ENCODE peak calls at places on chromosomes 11 and 22, in eight cellular contexts. K, B, H, C, A, P, V and S are unnamed samples.

GRCh38 chr22:39471421-39472141 is 14.8 kb downstream of the MGAT3 start:
- DNase-seq in K (peak; percentile 23), B (peak; percentile 48), H (no peak), C (no peak), A (no peak), P (no peak), V (peak; percentile 47), S (peak; percentile 74)

GRCh38 chr11:127066426-127067090 is 66.0 kb upstream of the KIRREL3 start:
- DNase-seq in K (no peak), B (no peak), H (no peak), C (no peak), A (no peak), P (no peak), V (no peak), S (no peak)

GRCh38 chr11:119567667-119568582 is 145.0 kb upstream of the THY1 start:
- DNase-seq in K (peak; percentile 64), B (no peak), H (no peak), C (no peak), A (no peak), P (no peak), V (no peak), S (no peak)

GRCh38 chr11:45264839-45265515 is 21.2 kb downstream of the SYT13 start:
- DNase-seq in K (peak; percentile 81), B (no peak), H (no peak), C (no peak), A (no peak), P (no peak), V (no peak), S (no peak)

GRCh38 chr11:71120346-71120963 is 131.9 kb downstream of the SHANK2 start:
- DNase-seq in K (peak; percentile 71), B (no peak), H (no peak), C (peak; percentile 87), A (no peak), P (peak; percentile 54), V (peak; percentile 9), S (no peak)

GRCh38 chr11:20207781-20208621 is 47.7 kb upstream of the DBX1 start:
- DNase-seq in K (peak; percentile 10), B (no peak), H (no peak), C (peak; percentile 64), A (no peak), P (peak; percentile 16), V (no peak), S (no peak)

GRCh38 chr22:36635483-36635882 is 68.1 kb downstream of the CACNG2 start:
- DNase-seq in K (no peak), B (no peak), H (no peak), C (no peak), A (no peak), P (no peak), V (no peak), S (no peak)

GRCh38 chr11:46319074-46319453 is 28.2 kb upstream of the DGKZ start:
- DNase-seq in K (no peak), B (no peak), H (no peak), C (no peak), A (no peak), P (no peak), V (no peak), S (no peak)

GRCh38 chr11:8066036-8066910 is 14.7 kb upstream of the TUB start:
- DNase-seq in K (no peak), B (no peak), H (no peak), C (no peak), A (no peak), P (no peak), V (no peak), S (no peak)

GRCh38 chr11:67441082-67441683 is 2.1 kb downstream of the CORO1B start:
- DNase-seq in K (no peak), B (no peak), H (no peak), C (no peak), A (no peak), P (no peak), V (no peak), S (no peak)

GRCh38 chr22:44031111-44031963 is 7.2 kb downstream of the PARVB start:
- DNase-seq in K (no peak), B (no peak), H (no peak), C (no peak), A (no peak), P (no peak), V (peak; percentile 35), S (no peak)

GRCh38 chr11:86245369-86246292 is 1.1 kb downstream of the EED start:
- DNase-seq in K (peak; percentile 35), B (no peak), H (peak; percentile 92), C (peak; percentile 38), A (no peak), P (peak; percentile 18), V (peak; percentile 53), S (peak; percentile 26)

GRCh38 chr22:31277741-31278642 is 14.3 kb downstream of the PIK3IP1 start:
- DNase-seq in K (no peak), B (no peak), H (no peak), C (no peak), A (no peak), P (no peak), V (no peak), S (no peak)

GRCh38 chr11:57475191-57475590 is 14.9 kb downstream of the RTN4RL2 start:
- DNase-seq in K (no peak), B (no peak), H (no peak), C (no peak), A (no peak), P (no peak), V (no peak), S (no peak)

GRCh38 chr11:28666632-28667031 is 558.4 kb downstream of the METTL15 start:
- DNase-seq in K (no peak), B (no peak), H (no peak), C (no peak), A (no peak), P (no peak), V (no peak), S (no peak)

GRCh38 chr11:113593698-113594308 is 112.3 kb downstream of the TMPRSS5 start:
- DNase-seq in K (no peak), B (no peak), H (no peak), C (no peak), A (no peak), P (no peak), V (peak; percentile 39), S (peak; percentile 40)

GRCh38 chr11:103035216-103035615 is 56.7 kb downstream of the DCUN1D5 start:
- DNase-seq in K (no peak), B (no peak), H (no peak), C (no peak), A (no peak), P (no peak), V (no peak), S (no peak)

GRCh38 chr11:103031834-103032233 is 60.1 kb downstream of the DCUN1D5 start:
- DNase-seq in K (no peak), B (no peak), H (no peak), C (no peak), A (no peak), P (no peak), V (no peak), S (no peak)

GRCh38 chr11:103035656-103036434 is 56.1 kb downstream of the DCUN1D5 start:
- DNase-seq in K (peak; percentile 77), B (peak; percentile 22), H (no peak), C (no peak), A (peak; percentile 68), P (peak; percentile 32), V (peak; percentile 65), S (peak; percentile 59)
- TF ChIP-seq CTCF in K (peak; percentile 57), B (peak; percentile 87), H (peak; percentile 54), C (peak; percentile 74), A (peak; percentile 66), P (peak; percentile 88), V (peak; percentile 74), S (peak; percentile 57)

DNA sequence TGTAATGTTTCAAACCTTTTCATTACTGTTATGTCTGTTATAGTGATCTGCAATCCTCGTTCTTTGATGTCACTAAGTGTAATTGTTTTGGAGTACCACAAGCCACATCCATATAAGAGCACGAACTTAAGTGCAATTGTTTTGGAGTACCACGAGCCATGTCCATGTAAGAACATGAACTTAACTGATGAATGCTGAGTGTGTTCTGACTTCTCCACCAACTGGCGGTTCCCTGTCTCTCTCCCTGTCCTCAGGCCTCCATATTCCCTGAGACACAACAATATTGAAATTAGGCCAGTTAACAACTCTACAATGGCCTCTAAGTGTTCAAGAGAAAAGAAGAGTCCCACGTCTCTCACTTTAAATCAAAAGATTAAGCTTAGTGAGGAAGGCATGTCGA is 23.5 kb downstream of the TESMIN start:
- DNase-seq in K (peak; percentile 9), B (no peak), H (no peak), C (no peak), A (no peak), P (no peak), V (no peak), S (no peak)
- TF ChIP-seq CTCF in K (no peak), B (no peak), H (no peak), C (no peak), A (no peak), P (no peak), V (no peak), S (no peak)

GRCh38 chr11:1824221-1825038 is 10.4 kb upstream of the SYT8 start:
- DNase-seq in K (no peak), B (no peak), H (no peak), C (peak; percentile 21), A (no peak), P (no peak), V (no peak), S (peak; percentile 27)

GRCh38 chr11:1826552-1827094 is 8.2 kb upstream of the SYT8 start:
- DNase-seq in K (peak; percentile 60), B (no peak), H (no peak), C (peak; percentile 58), A (no peak), P (no peak), V (no peak), S (peak; percentile 34)

GRCh38 chr11:1825785-1826451 is 8.9 kb upstream of the SYT8 start:
- DNase-seq in K (no peak), B (no peak), H (no peak), C (no peak), A (no peak), P (no peak), V (no peak), S (no peak)

GRCh38 chr11:1823376-1824220 is 11.2 kb upstream of the SYT8 start:
- DNase-seq in K (no peak), B (no peak), H (no peak), C (no peak), A (no peak), P (no peak), V (no peak), S (no peak)

GRCh38 chr11:1825039-1825740 is 9.6 kb upstream of the SYT8 start:
- DNase-seq in K (no peak), B (no peak), H (no peak), C (peak; percentile 94), A (no peak), P (peak; percentile 94), V (no peak), S (peak; percentile 79)
- TF ChIP-seq CTCF in K (no peak), B (peak; percentile 62), H (peak; percentile 13), C (peak; percentile 95), A (peak; percentile 17), P (peak; percentile 71), V (no peak), S (peak; percentile 67)

DNA sequence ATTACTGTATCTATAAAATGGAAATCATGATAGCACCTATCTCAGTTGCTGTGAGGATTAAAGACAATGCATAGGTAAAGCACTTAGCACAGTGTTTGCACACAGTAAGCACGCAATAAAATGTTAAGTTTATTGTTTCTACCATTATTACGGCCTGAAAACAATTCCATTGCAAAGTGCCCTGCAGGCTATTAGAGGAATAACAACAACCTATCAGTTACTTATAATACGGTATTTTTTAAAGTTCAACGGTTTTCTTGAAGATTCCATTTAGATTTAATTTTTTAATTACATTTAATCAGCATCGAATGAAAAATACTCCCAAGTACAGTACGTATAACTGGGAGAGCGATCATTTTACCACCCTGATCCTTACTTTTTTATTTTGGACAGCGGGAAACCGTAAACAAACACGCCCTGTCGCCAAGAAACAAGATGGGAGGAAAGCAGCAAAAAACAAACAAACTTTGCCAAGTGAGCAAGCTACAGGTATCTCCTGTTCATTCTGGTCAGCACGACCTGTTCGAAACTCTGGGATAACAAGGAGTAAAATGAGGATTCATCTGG is 892 bp downstream of the SLC36A4 start:
- DNase-seq in K (peak; percentile 10), B (no peak), H (no peak), C (no peak), A (no peak), P (no peak), V (no peak), S (no peak)
- TF ChIP-seq CTCF in K (peak; percentile 51), B (peak; percentile 49), H (peak; percentile 38), C (peak; percentile 67), A (peak; percentile 44), P (peak; percentile 70), V (peak; percentile 18), S (no peak)